ENCODE peak calls at places on chromosome 17, in five cellular contexts. One of them, this sample, is unnamed.
A peak's percentile ranks its signal among the peaks of the same experiment; 100 is the strongest.

GRCh38 chr17:69246726-69247375 is 18.2 kb upstream of the ABCA10 start:
- DNase-seq in thoracic aorta: no peak
- DNase-seq in cardiac muscle cell: peak; percentile 65
- DNase-seq in right cardiac atrium: no peak
- DNase-seq in right atrium auricular region: no peak
- DNase-seq in this sample: peak; percentile 4

GRCh38 chr17:81821603-81822311 is 11.3 kb downstream of the MCRIP1 start:
- DNase-seq in thoracic aorta: peak; percentile 40
- DNase-seq in cardiac muscle cell: peak; percentile 69
- DNase-seq in right cardiac atrium: peak; percentile 93
- DNase-seq in right atrium auricular region: no peak
- DNase-seq in this sample: no peak

GRCh38 chr17:81511550-81511799 is 1.1 kb downstream of the ACTG1 start:
- DNase-seq in thoracic aorta: no peak
- DNase-seq in cardiac muscle cell: no peak
- DNase-seq in right cardiac atrium: no peak
- DNase-seq in right atrium auricular region: no peak
- DNase-seq in this sample: no peak

GRCh38 chr17:76039121-76039520 is 12.0 kb upstream of the EVPL start:
- DNase-seq in thoracic aorta: no peak
- DNase-seq in cardiac muscle cell: no peak
- DNase-seq in right cardiac atrium: no peak
- DNase-seq in right atrium auricular region: no peak
- DNase-seq in this sample: no peak

GRCh38 chr17:42679001-42679491 is 2.3 kb upstream of the PLEKHH3 start:
- DNase-seq in thoracic aorta: no peak
- DNase-seq in cardiac muscle cell: peak; percentile 78
- DNase-seq in right cardiac atrium: peak; percentile 72
- DNase-seq in right atrium auricular region: peak; percentile 68
- DNase-seq in this sample: no peak

GRCh38 chr17:69375229-69375628 is 39.3 kb upstream of the MAP2K6 start:
- DNase-seq in thoracic aorta: no peak
- DNase-seq in cardiac muscle cell: no peak
- DNase-seq in right cardiac atrium: no peak
- DNase-seq in right atrium auricular region: no peak
- DNase-seq in this sample: no peak

GRCh38 chr17:57294075-57294474 is 37.8 kb downstream of the MSI2 start:
- DNase-seq in thoracic aorta: no peak
- DNase-seq in cardiac muscle cell: no peak
- DNase-seq in right cardiac atrium: no peak
- DNase-seq in right atrium auricular region: no peak
- DNase-seq in this sample: no peak

GRCh38 chr17:10130733-10131132 is 67.7 kb downstream of the GAS7 start:
- DNase-seq in thoracic aorta: no peak
- DNase-seq in cardiac muscle cell: no peak
- DNase-seq in right cardiac atrium: no peak
- DNase-seq in right atrium auricular region: no peak
- DNase-seq in this sample: no peak

GRCh38 chr17:17467021-17467420 is 9.8 kb upstream of the MED9 start:
- DNase-seq in thoracic aorta: no peak
- DNase-seq in cardiac muscle cell: no peak
- DNase-seq in right cardiac atrium: no peak
- DNase-seq in right atrium auricular region: no peak
- DNase-seq in this sample: no peak

GRCh38 chr17:70621593-70621992 is 452.3 kb downstream of the KCNJ2 start:
- DNase-seq in thoracic aorta: no peak
- DNase-seq in cardiac muscle cell: no peak
- DNase-seq in right cardiac atrium: no peak
- DNase-seq in right atrium auricular region: no peak
- DNase-seq in this sample: no peak

GRCh38 chr17:81711814-81712467 is at the start of gene SLC25A10:
- DNase-seq in thoracic aorta: no peak
- DNase-seq in cardiac muscle cell: peak; percentile 88
- DNase-seq in right cardiac atrium: peak; percentile 92
- DNase-seq in right atrium auricular region: no peak
- DNase-seq in this sample: no peak

GRCh38 chr17:17039911-17040310 is 2.3 kb upstream of the MPRIP start:
- DNase-seq in thoracic aorta: no peak
- DNase-seq in cardiac muscle cell: no peak
- DNase-seq in right cardiac atrium: peak; percentile 25
- DNase-seq in right atrium auricular region: no peak
- DNase-seq in this sample: no peak

GRCh38 chr17:2222901-2223616 is 80.5 kb downstream of the SMG6 start:
- DNase-seq in thoracic aorta: no peak
- DNase-seq in cardiac muscle cell: peak; percentile 44
- DNase-seq in right cardiac atrium: peak; percentile 90
- DNase-seq in right atrium auricular region: peak; percentile 89
- DNase-seq in this sample: no peak

GRCh38 chr17:1861391-1862010 is 31.7 kb downstream of the RPA1 start:
- DNase-seq in thoracic aorta: no peak
- DNase-seq in cardiac muscle cell: no peak
- DNase-seq in right cardiac atrium: peak; percentile 68
- DNase-seq in right atrium auricular region: no peak
- DNase-seq in this sample: no peak

GRCh38 chr17:58829172-58829637 is 73.6 kb downstream of the PPM1E start:
- DNase-seq in thoracic aorta: no peak
- DNase-seq in cardiac muscle cell: no peak
- DNase-seq in right cardiac atrium: no peak
- DNase-seq in right atrium auricular region: no peak
- DNase-seq in this sample: no peak

GRCh38 chr17:79003661-79004411 is 5.7 kb downstream of the CANT1 start:
- DNase-seq in thoracic aorta: no peak
- DNase-seq in cardiac muscle cell: no peak
- DNase-seq in right cardiac atrium: peak; percentile 19
- DNase-seq in right atrium auricular region: no peak
- DNase-seq in this sample: no peak

GRCh38 chr17:50087246-50087911 is 7.8 kb upstream of the PDK2 start:
- DNase-seq in thoracic aorta: no peak
- DNase-seq in cardiac muscle cell: peak; percentile 68
- DNase-seq in right cardiac atrium: peak; percentile 85
- DNase-seq in right atrium auricular region: peak; percentile 75
- DNase-seq in this sample: no peak

GRCh38 chr17:19724501-19725420 is 8.4 kb upstream of the SLC47A2 start:
- DNase-seq in thoracic aorta: no peak
- DNase-seq in cardiac muscle cell: no peak
- DNase-seq in right cardiac atrium: peak; percentile 89
- DNase-seq in right atrium auricular region: peak; percentile 69
- DNase-seq in this sample: no peak

GRCh38 chr17:78329263-78330059 is 30.4 kb downstream of the SOCS3 start:
- DNase-seq in thoracic aorta: no peak
- DNase-seq in cardiac muscle cell: no peak
- DNase-seq in right cardiac atrium: no peak
- DNase-seq in right atrium auricular region: peak; percentile 77
- DNase-seq in this sample: no peak

GRCh38 chr17:13395346-13395745 is 206.4 kb downstream of the HS3ST3A1 start:
- DNase-seq in thoracic aorta: no peak
- DNase-seq in cardiac muscle cell: no peak
- DNase-seq in right cardiac atrium: no peak
- DNase-seq in right atrium auricular region: no peak
- DNase-seq in this sample: no peak

GRCh38 chr17:13542612-13543011 is 59.1 kb downstream of the HS3ST3A1 start:
- DNase-seq in thoracic aorta: no peak
- DNase-seq in cardiac muscle cell: no peak
- DNase-seq in right cardiac atrium: no peak
- DNase-seq in right atrium auricular region: no peak
- DNase-seq in this sample: no peak

GRCh38 chr17:2786176-2786881 is 9.9 kb upstream of the RAP1GAP2 start:
- DNase-seq in thoracic aorta: no peak
- DNase-seq in cardiac muscle cell: peak; percentile 88
- DNase-seq in right cardiac atrium: peak; percentile 91
- DNase-seq in right atrium auricular region: peak; percentile 66
- DNase-seq in this sample: peak; percentile 90

GRCh38 chr17:3980381-3980975 is 16.2 kb upstream of the ATP2A3 start:
- DNase-seq in thoracic aorta: no peak
- DNase-seq in cardiac muscle cell: no peak
- DNase-seq in right cardiac atrium: peak; percentile 18
- DNase-seq in right atrium auricular region: no peak
- DNase-seq in this sample: no peak
- H3K27ac ChIP-seq in thoracic aorta: no peak overlapping the region
- H3K27ac ChIP-seq in cardiac muscle cell: no peak overlapping the region
- H3K27ac ChIP-seq in right cardiac atrium: no peak overlapping the region
- H3K27ac ChIP-seq in right atrium auricular region: no peak overlapping the region
- H3K27ac ChIP-seq in this sample: no peak overlapping the region

DNA sequence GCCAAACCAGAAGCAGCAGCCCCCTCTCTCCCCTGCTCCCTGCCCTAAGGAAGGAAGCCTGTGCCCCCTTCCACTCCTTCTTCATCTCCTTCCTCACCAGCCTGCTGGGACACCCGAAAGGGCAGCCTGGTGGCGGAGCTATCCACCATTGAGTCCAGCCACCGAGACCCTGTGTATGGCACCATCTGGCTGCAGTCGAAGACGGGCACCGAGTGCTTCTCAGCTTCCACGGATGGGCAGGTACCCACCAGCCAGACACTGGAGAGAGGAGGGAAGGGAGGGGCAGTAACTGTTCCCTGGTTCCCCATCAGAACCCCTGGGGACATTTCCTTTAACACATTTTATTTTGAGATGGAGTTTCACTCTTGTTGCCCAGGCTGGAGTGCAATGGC is 25.6 kb downstream of the DNAI2 start:
- DNase-seq in thoracic aorta: no peak
- DNase-seq in cardiac muscle cell: no peak
- DNase-seq in right cardiac atrium: no peak
- DNase-seq in right atrium auricular region: no peak
- DNase-seq in this sample: no peak
- H3K4me1 ChIP-seq in thoracic aorta: no peaks in the 10 kb centered on the region
- H3K4me1 ChIP-seq in cardiac muscle cell: peaks cover 3% of the 10 kb centered on the region
- H3K4me1 ChIP-seq in right cardiac atrium: peaks cover 3% of the 10 kb centered on the region
- H3K4me1 ChIP-seq in right atrium auricular region: peaks cover 19% of the 10 kb centered on the region
- H3K4me1 ChIP-seq in this sample: no peaks in the 10 kb centered on the region

GRCh38 chr17:55354941-55355340 is 66.7 kb downstream of the MMD start:
- DNase-seq in thoracic aorta: no peak
- DNase-seq in cardiac muscle cell: no peak
- DNase-seq in right cardiac atrium: no peak
- DNase-seq in right atrium auricular region: no peak
- DNase-seq in this sample: no peak
- H3K4me3 ChIP-seq in thoracic aorta: no peak overlapping the region
- H3K4me3 ChIP-seq in cardiac muscle cell: no peak overlapping the region
- H3K4me3 ChIP-seq in right cardiac atrium: no peak overlapping the region
- H3K4me3 ChIP-seq in right atrium auricular region: no peak overlapping the region
- H3K4me3 ChIP-seq in this sample: no peak overlapping the region

GRCh38 chr17:44221862-44222111 is 2.3 kb upstream of the UBTF start:
- DNase-seq in thoracic aorta: no peak
- DNase-seq in cardiac muscle cell: no peak
- DNase-seq in right cardiac atrium: no peak
- DNase-seq in right atrium auricular region: no peak
- DNase-seq in this sample: no peak

GRCh38 chr17:44222112-44222869 is 2.8 kb upstream of the UBTF start:
- DNase-seq in thoracic aorta: no peak
- DNase-seq in cardiac muscle cell: peak; percentile 84
- DNase-seq in right cardiac atrium: peak; percentile 93
- DNase-seq in right atrium auricular region: peak; percentile 89
- DNase-seq in this sample: no peak

GRCh38 chr17:44220211-44221071 is 966 bp upstream of the UBTF start:
- DNase-seq in thoracic aorta: no peak
- DNase-seq in cardiac muscle cell: peak; percentile 68
- DNase-seq in right cardiac atrium: peak; percentile 86
- DNase-seq in right atrium auricular region: no peak
- DNase-seq in this sample: no peak

GRCh38 chr17:44221072-44221861 is 1.8 kb upstream of the UBTF start:
- DNase-seq in thoracic aorta: no peak
- DNase-seq in cardiac muscle cell: peak; percentile 92
- DNase-seq in right cardiac atrium: peak; percentile 93
- DNase-seq in right atrium auricular region: no peak
- DNase-seq in this sample: no peak

DNA sequence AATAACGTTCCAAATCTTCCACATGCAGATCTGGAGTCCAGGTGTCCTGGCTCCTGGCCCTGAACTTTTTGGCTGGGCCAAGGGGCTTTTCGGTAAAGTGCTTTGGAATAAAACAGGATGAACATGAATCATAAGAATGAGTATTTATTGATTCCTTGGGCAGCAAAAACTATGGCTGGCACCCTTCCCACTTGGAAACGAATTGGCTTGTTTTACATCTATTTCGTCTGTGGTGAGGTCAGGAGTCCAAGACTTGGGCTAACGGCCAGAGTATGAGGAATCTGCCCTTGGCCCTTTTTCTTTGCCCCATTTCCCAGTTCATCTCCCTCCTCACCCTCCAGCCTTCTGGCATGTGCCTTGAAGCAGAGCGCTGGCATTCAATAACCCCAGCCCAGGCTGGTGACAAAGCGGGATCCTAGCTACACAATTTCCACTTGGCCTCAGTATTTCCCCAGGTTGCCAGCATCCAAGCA is 4.1 kb upstream of the UBTF start:
- DNase-seq in thoracic aorta: no peak
- DNase-seq in cardiac muscle cell: no peak
- DNase-seq in right cardiac atrium: no peak
- DNase-seq in right atrium auricular region: no peak
- DNase-seq in this sample: no peak
- H3K27ac ChIP-seq in thoracic aorta: peak overlapping the region; percentile 96
- H3K27ac ChIP-seq in cardiac muscle cell: no peak overlapping the region
- H3K27ac ChIP-seq in right cardiac atrium: peak overlapping the region; percentile 9
- H3K27ac ChIP-seq in right atrium auricular region: peak overlapping the region; percentile 99
- H3K27ac ChIP-seq in this sample: no peak overlapping the region

This sample was measured in iPS DF 6.9.